ENCODE peak calls at places on chromosomes 11 and 22, in four cellular contexts. Y is spleen, K is IMR-90, E is thyroid gland. J is an unnamed sample.

GRCh38 chr22:33864723-33865130 is 55.5 kb downstream of the LARGE1 start:
- DNase-seq in Y (no peak), K (peak; percentile 36), E (no peak), J (no peak)

GRCh38 chr22:44357962-44358553 is 45.3 kb upstream of the SHISAL1 start:
- DNase-seq in Y (peak; percentile 19), K (peak; percentile 24), E (peak; percentile 20), J (peak; percentile 19)

GRCh38 chr22:30397656-30398635 is 1.1 kb downstream of the SEC14L2 start:
- DNase-seq in Y (no peak), K (no peak), E (no peak), J (no peak)

GRCh38 chr11:86696004-86696403 is 23.6 kb upstream of the ME3 start:
- DNase-seq in Y (no peak), K (peak; percentile 92), E (no peak), J (no peak)

GRCh38 chr11:74069146-74070046 is 60.5 kb upstream of the UCP3 start:
- DNase-seq in Y (no peak), K (peak; percentile 41), E (peak; percentile 68), J (peak; percentile 46)

GRCh38 chr11:122154227-122154626 is 38.2 kb upstream of the BLID start:
- DNase-seq in Y (no peak), K (no peak), E (no peak), J (no peak)

GRCh38 chr11:47131136-47131535 is 45.5 kb downstream of the ARFGAP2 start:
- DNase-seq in Y (no peak), K (no peak), E (no peak), J (no peak)

GRCh38 chr11:128904872-128905344 is 13.8 kb downstream of the KCNJ5 start:
- DNase-seq in Y (peak; percentile 83), K (no peak), E (peak; percentile 69), J (peak; percentile 47)

DNA sequence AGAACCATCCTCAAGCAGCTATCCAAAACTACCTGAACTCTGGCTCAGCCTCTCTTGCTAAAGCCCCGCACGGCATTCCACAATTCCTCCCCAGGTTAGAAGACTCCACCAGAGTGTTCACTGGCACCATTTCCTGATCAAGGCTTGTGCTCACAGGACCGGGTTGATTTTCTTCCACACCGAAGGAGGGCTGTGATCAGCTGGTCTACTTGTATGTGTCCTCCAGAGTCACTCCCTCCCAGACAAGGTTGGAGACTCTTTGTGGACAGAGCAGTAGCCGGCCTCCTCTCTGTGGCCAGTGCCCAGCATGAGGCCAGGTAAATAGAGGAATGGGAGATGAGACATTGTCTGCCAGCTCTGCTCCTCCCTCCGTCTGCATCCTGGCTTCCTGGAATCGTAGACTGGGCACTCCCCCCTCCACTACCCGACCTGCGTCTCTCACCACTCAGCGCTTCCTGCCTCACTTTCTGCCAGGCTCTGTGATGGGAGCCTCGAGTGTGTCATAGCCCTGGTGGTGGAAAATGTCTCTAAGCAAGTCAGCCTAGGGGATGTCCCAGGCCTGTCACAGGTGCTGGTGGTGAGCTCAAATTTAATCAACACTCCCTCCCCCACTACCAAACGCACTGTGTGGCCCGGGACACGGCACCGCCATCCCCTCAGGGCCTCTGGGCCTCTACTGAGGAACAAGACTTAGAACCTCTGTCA is 12.5 kb upstream of the TMPRSS6 start:
- DNase-seq in Y (peak; percentile 89), K (peak; percentile 37), E (peak; percentile 53), J (no peak)
- TF ChIP-seq POLR2A in Y (no peak), K (no peak), E (no peak), J (no peak)

GRCh38 chr22:47836957-47837356 is 1074.5 kb downstream of the TBC1D22A start:
- DNase-seq in Y (no peak), K (no peak), E (no peak), J (no peak)
- H3K9me3 ChIP-seq in Y (no peaks in the 10 kb centered on the region), K (peaks cover 46% of the 10 kb centered on the region), E (no peaks in the 10 kb centered on the region), J (no peaks in the 10 kb centered on the region)

GRCh38 chr11:78938036-78938435 is 363.4 kb upstream of the NARS2 start:
- DNase-seq in Y (no peak), K (no peak), E (no peak), J (no peak)
- H3K27ac ChIP-seq in Y (no peak overlapping the region), K (no peak overlapping the region), E (no peak overlapping the region), J (no peak overlapping the region)

GRCh38 chr22:38485783-38486182 is 17.9 kb downstream of the KDELR3 start:
- DNase-seq in Y (no peak), K (no peak), E (no peak), J (no peak)

GRCh38 chr22:38481162-38481870 is 13.4 kb downstream of the KDELR3 start:
- DNase-seq in Y (no peak), K (no peak), E (no peak), J (no peak)

GRCh38 chr22:38481871-38482332 is 14.0 kb downstream of the KDELR3 start:
- DNase-seq in Y (peak; percentile 32), K (no peak), E (no peak), J (peak; percentile 12)

GRCh38 chr22:38482662-38483308 is 14.9 kb downstream of the KDELR3 start:
- DNase-seq in Y (peak; percentile 6), K (no peak), E (no peak), J (no peak)

DNA sequence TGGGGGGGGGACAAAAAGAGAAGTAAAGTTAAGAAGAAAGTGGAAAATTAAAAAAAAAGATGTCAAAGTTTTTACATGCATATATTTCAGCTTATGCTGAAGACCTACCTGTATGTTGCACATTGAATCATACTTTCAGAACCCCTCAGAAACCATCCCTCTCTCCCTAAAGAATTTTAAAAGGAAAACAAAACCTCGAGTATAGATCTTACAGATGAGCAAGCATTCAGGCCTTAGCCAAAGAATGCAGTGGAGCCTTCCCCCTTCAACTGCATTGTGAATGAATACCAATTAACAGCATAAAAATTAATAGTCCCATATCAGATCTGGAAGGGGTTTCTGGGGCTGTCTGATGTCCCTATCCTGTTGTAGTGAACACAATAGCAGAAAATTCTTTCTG is 16.3 kb downstream of the KDELR3 start:
- DNase-seq in Y (no peak), K (no peak), E (no peak), J (no peak)
- TF ChIP-seq POLR2A in Y (no peak), K (no peak), E (no peak), J (no peak)

DNA sequence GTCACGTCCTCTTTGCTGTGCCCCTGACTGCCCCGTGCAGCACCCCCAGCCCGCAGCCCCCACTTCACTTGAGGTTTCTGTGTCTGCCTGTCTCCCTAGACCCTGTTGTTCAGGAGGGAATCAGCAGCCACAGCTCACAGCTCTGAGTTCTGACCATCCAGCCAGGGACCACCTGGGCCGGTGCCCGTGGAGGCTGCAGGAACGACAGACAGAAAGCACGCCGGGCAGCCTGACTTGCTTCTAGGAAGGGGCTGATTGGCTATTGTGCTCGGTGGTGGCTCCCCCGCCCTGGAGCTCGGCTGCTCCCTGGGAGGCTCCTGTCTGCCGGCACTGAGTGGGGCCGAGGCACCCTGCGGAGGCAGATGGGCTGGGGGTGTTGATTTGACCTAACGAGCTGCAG is 855.7 kb downstream of the TBC1D22A start:
- DNase-seq in Y (peak; percentile 63), K (no peak), E (no peak), J (no peak)
- H3K9me3 ChIP-seq in Y (no peaks in the 10 kb centered on the region), K (peaks cover 58% of the 10 kb centered on the region), E (no peaks in the 10 kb centered on the region), J (no peaks in the 10 kb centered on the region)

GRCh38 chr11:64887757-64888405 is 9.5 kb upstream of the EHD1 start:
- DNase-seq in Y (peak; percentile 98), K (no peak), E (peak; percentile 72), J (peak; percentile 84)
- H3K27ac ChIP-seq in Y (peak overlapping the region; percentile 61), K (peak overlapping the region; percentile 30), E (no peak overlapping the region), J (peak overlapping the region; percentile 62)

DNA sequence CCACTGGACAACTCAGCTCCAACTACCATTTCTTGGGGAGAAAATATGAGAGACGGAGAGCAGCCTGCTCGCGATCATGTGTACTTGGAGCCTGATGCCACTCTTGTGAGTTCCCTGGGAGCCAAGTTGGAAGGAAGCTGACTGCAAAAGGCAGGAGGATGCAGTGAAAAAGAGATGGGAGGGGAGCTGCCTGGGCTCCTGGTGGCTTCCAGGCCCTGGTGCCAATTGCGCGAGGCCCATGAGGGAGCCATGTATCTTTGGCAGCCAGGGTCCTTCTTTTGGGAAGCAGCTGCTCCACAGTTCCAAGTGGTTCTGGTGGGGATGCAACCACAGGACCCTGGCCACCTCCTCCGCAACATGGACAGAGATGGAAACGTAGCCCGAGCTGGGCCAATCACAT is 11.1 kb downstream of the C11orf91 start:
- DNase-seq in Y (no peak), K (no peak), E (no peak), J (no peak)
- TF ChIP-seq POLR2A in Y (no peak), K (no peak), E (no peak), J (no peak)

GRCh38 chr22:49240472-49240871 is 587.2 kb downstream of the BRD1 start:
- DNase-seq in Y (peak; percentile 70), K (no peak), E (no peak), J (no peak)

GRCh38 chr22:49240016-49240380 is 587.7 kb downstream of the BRD1 start:
- DNase-seq in Y (peak; percentile 48), K (no peak), E (no peak), J (no peak)

GRCh38 chr22:49237703-49238102 is 590.0 kb downstream of the BRD1 start:
- DNase-seq in Y (no peak), K (no peak), E (no peak), J (no peak)

GRCh38 chr22:49238181-49239141 is 589.2 kb downstream of the BRD1 start:
- DNase-seq in Y (peak; percentile 39), K (no peak), E (no peak), J (no peak)

DNA sequence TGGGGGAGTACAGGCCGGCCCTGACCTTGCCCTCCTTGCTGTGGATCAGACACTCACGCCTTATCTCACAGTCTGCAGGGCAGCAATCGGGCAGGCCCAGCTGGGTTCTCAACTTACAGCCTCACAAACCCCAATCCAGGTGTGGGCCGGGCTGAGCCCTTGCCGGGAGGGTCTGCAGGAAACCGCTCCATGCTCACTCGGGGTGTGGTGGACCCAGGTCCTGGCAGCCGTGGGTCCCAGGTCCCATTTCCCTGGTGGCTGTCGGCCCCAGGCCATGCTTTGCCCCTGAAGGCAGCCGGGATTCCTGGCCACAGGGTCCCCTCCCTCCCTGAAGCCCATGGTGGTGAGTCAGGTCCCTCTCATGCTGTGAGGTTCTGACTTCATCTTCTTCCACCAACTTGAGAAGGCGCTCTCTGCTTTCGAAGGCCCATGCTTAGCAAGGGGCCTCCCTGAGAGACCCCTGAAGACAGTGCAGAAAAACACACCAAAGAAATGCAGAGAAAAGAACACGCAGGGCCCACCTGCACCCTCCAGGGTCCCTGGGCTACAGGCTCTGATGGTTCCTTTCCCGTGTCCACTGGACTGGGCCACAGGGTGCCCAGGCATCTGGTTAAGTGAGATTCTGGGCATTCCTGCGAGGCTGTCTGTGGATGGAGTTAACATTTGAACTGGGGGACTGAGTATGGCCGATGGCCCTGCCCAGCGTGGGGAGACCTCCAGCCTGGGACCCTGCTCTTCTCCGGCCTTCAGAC is 588.2 kb downstream of the BRD1 start:
- DNase-seq in Y (peak; percentile 59), K (no peak), E (no peak), J (no peak)
- H3K9me3 ChIP-seq in Y (no peaks in the 10 kb centered on the region), K (peaks cover 63% of the 10 kb centered on the region), E (no peaks in the 10 kb centered on the region), J (no peaks in the 10 kb centered on the region)

J was measured in body of pancreas.